ENCODE peak calls at places on chromosomes 11 and 22, in eight cellular contexts. N is A673; B is CD4-positive, alpha-beta T cell; O is OCI-LY7; W is psoas muscle; T is SK-N-SH; I is suprapubic skin; X is lower lobe of right lung. E is an unnamed sample.

GRCh38 chr11:44747836-44748235 is 21.1 kb downstream of the TSPAN18 start:
- DNase-seq in N (no peak), B (no peak), O (no peak), W (no peak), T (no peak), I (no peak), X (no peak), E (no peak)

GRCh38 chr11:118212131-118212725 is 12.6 kb downstream of the JAML start:
- DNase-seq in N (no peak), B (no peak), O (no peak), W (no peak), T (no peak), I (no peak), X (peak; percentile 56), E (peak; percentile 82)

GRCh38 chr11:3703383-3703782 is 32.2 kb upstream of the CHRNA10 start:
- DNase-seq in N (no peak), B (no peak), O (no peak), W (no peak), T (no peak), I (no peak), X (no peak), E (no peak)

GRCh38 chr11:134425816-134426536 is 13.9 kb upstream of the B3GAT1 start:
- DNase-seq in N (no peak), B (no peak), O (no peak), W (no peak), T (no peak), I (no peak), X (no peak), E (no peak)

GRCh38 chr11:108733479-108734116 is 68.7 kb downstream of the DDX10 start:
- DNase-seq in N (peak; percentile 82), B (no peak), O (no peak), W (no peak), T (no peak), I (no peak), X (no peak), E (no peak)

GRCh38 chr11:118789501-118790356 is 1.2 kb downstream of the DDX6 start:
- DNase-seq in N (peak; percentile 39), B (no peak), O (peak; percentile 68), W (no peak), T (no peak), I (no peak), X (no peak), E (peak; percentile 82)

GRCh38 chr11:8930456-8931175 is 2.1 kb downstream of the C11orf16 start:
- DNase-seq in N (no peak), B (no peak), O (no peak), W (no peak), T (no peak), I (no peak), X (no peak), E (no peak)

GRCh38 chr11:33197915-33198727 is 36.8 kb upstream of the CSTF3 start:
- DNase-seq in N (peak; percentile 67), B (no peak), O (no peak), W (no peak), T (no peak), I (no peak), X (peak; percentile 51), E (no peak)

GRCh38 chr11:128714881-128715280 is 21.0 kb downstream of the FLI1 start:
- DNase-seq in N (no peak), B (no peak), O (no peak), W (no peak), T (no peak), I (no peak), X (no peak), E (no peak)

GRCh38 chr11:125939081-125939521 is 6.7 kb upstream of the VSIG10L2 start:
- DNase-seq in N (no peak), B (no peak), O (no peak), W (no peak), T (no peak), I (peak; percentile 51), X (no peak), E (peak; percentile 91)

GRCh38 chr11:27481992-27482391 is 9.4 kb upstream of the LGR4 start:
- DNase-seq in N (no peak), B (no peak), O (no peak), W (no peak), T (no peak), I (no peak), X (no peak), E (no peak)

GRCh38 chr22:36415415-36416168 is 27.8 kb upstream of the MYH9 start:
- DNase-seq in N (no peak), B (no peak), O (no peak), W (no peak), T (no peak), I (no peak), X (no peak), E (no peak)

GRCh38 chr22:35638408-35638807 is 9.8 kb upstream of the APOL6 start:
- DNase-seq in N (no peak), B (no peak), O (no peak), W (peak; percentile 88), T (peak; percentile 89), I (peak; percentile 92), X (peak; percentile 58), E (no peak)

GRCh38 chr11:134503596-134503995 is 91.6 kb upstream of the B3GAT1 start:
- DNase-seq in N (no peak), B (peak; percentile 21), O (no peak), W (no peak), T (no peak), I (peak; percentile 25), X (no peak), E (peak; percentile 44)

GRCh38 chr22:42303304-42304020 is 33.0 kb upstream of the TCF20 start:
- DNase-seq in N (no peak), B (no peak), O (no peak), W (no peak), T (no peak), I (no peak), X (no peak), E (no peak)
- TF ChIP-seq CTCF in N (no peak), B (no peak), O (no peak), W (no peak), T (no peak), I (no peak), X (no peak), E (peak; percentile 45)

GRCh38 chr11:114610984-114611944 is 15.7 kb upstream of the NXPE4 start:
- DNase-seq in N (no peak), B (no peak), O (no peak), W (no peak), T (no peak), I (no peak), X (no peak), E (peak; percentile 9)

GRCh38 chr11:114616516-114616915 is 20.9 kb upstream of the NXPE4 start:
- DNase-seq in N (no peak), B (no peak), O (no peak), W (no peak), T (no peak), I (no peak), X (no peak), E (peak; percentile 2)

GRCh38 chr11:114612686-114613085 is 17.1 kb upstream of the NXPE4 start:
- DNase-seq in N (no peak), B (no peak), O (no peak), W (no peak), T (no peak), I (no peak), X (no peak), E (no peak)

GRCh38 chr11:114615448-114616361 is 20.1 kb upstream of the NXPE4 start:
- DNase-seq in N (no peak), B (no peak), O (no peak), W (no peak), T (no peak), I (no peak), X (no peak), E (no peak)

DNA sequence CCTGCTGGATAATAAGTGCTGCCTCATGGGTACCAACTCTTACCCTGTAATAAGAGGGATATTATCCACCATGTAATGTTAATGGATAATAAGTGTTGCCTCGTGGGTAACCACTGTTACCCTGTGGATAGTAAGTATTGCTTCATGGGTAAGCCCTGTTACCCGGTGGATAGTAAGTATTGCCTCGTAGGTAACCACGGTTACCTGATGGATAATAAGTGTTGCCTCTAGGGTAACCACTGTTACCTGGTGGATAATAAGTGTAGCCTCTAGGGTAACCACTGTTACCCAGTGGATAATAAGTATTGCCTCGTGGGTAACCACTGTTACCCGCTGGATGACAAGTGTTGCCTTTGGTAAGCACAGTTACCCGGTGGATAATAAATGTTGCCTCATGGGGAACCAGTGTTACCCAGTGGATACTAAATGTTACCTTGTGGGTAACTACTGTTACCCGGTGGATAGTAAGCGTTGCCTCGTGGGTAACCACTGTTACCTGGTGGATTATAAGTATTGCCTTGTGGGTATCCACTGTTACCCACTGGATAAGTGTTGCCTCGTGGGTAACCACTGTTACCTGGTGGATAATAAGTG is 18.6 kb upstream of the NXPE4 start:
- DNase-seq in N (no peak), B (no peak), O (no peak), W (no peak), T (no peak), I (no peak), X (no peak), E (no peak)
- H3K9me3 ChIP-seq in N (peaks cover 18% of the 10 kb centered on the region), B (no peaks in the 10 kb centered on the region), O (peaks cover 41% of the 10 kb centered on the region), W (no peaks in the 10 kb centered on the region), T (no peaks in the 10 kb centered on the region), I (no peaks in the 10 kb centered on the region), X (no peaks in the 10 kb centered on the region), E (peaks cover 95% of the 10 kb centered on the region)

GRCh38 chr22:19766506-19767426 is 6.2 kb downstream of the TBX1 start:
- DNase-seq in N (peak; percentile 55), B (peak; percentile 56), O (peak; percentile 60), W (peak; percentile 50), T (peak; percentile 78), I (no peak), X (peak; percentile 81), E (peak; percentile 80)
- TF ChIP-seq CTCF in N (peak; percentile 52), B (no peak), O (peak; percentile 71), W (no peak), T (peak; percentile 32), I (peak; percentile 29), X (peak; percentile 25), E (peak; percentile 73)

DNA sequence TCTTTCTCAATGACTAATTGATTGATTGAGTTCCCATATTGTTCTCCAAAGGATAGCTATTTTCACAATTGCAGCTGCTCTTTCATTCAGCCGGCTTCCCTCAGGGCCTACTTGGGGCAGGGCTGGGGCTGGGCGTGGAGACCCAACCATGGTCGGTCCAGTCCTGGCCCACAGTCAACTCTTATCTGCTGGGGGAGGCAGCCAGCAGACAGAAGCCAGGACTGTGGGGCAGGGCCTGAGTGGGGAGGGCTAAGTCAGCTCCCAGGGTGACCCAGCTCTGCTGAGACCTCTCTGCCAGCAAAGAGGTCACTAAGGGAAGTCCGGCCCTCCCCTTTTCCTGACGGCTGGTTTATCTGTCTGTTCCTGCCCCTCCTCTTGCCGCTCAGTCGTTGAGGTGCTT is 735.2 kb downstream of the TBC1D22A start:
- DNase-seq in N (no peak), B (no peak), O (no peak), W (no peak), T (no peak), I (no peak), X (no peak), E (no peak)
- H3K9me3 ChIP-seq in N (no peaks in the 10 kb centered on the region), B (peaks cover 23% of the 10 kb centered on the region), O (peaks cover 25% of the 10 kb centered on the region), W (peaks cover 10% of the 10 kb centered on the region), T (no peaks in the 10 kb centered on the region), I (peaks cover 7% of the 10 kb centered on the region), X (peaks cover 17% of the 10 kb centered on the region), E (peaks cover 72% of the 10 kb centered on the region)

GRCh38 chr11:64100345-64100744 is 64.6 kb downstream of the FLRT1 start:
- DNase-seq in N (no peak), B (no peak), O (peak; percentile 84), W (no peak), T (no peak), I (no peak), X (no peak), E (peak; percentile 78)
- TF ChIP-seq CTCF in N (peak; percentile 53), B (no peak), O (peak; percentile 89), W (no peak), T (peak; percentile 17), I (no peak), X (no peak), E (peak; percentile 72)